ENCODE peak calls at places on chromosomes 12 and 14, in six cellular contexts. One of them, this sample, is unnamed. For H3K4me1, the result is how much of the 10 kb centered on the place peaks cover.

GRCh38 chr12:3968523-3968922 is 95.3 kb upstream of the PARP11 start:
- DNase-seq in stomach: no peak
- DNase-seq in PC-9: no peak
- DNase-seq in IMR-90: no peak
- DNase-seq in transverse colon: no peak
- DNase-seq in A673: no peak
- DNase-seq in this sample: no peak

GRCh38 chr14:89178376-89178775 is 238.7 kb downstream of the FOXN3 start:
- DNase-seq in stomach: no peak
- DNase-seq in PC-9: no peak
- DNase-seq in IMR-90: no peak
- DNase-seq in transverse colon: no peak
- DNase-seq in A673: no peak
- DNase-seq in this sample: no peak

GRCh38 chr14:24818054-24818822 is 184.2 kb upstream of the GZMB start:
- DNase-seq in stomach: no peak
- DNase-seq in PC-9: no peak
- DNase-seq in IMR-90: no peak
- DNase-seq in transverse colon: peak
- DNase-seq in A673: no peak
- DNase-seq in this sample: no peak

GRCh38 chr14:91119556-91120311 is 5.9 kb downstream of the DGLUCY start:
- DNase-seq in stomach: peak
- DNase-seq in PC-9: peak
- DNase-seq in IMR-90: peak
- DNase-seq in transverse colon: peak
- DNase-seq in A673: peak
- DNase-seq in this sample: no peak

GRCh38 chr14:92531151-92531873 is 17.7 kb downstream of the RIN3 start:
- DNase-seq in stomach: no peak
- DNase-seq in PC-9: no peak
- DNase-seq in IMR-90: no peak
- DNase-seq in transverse colon: no peak
- DNase-seq in A673: no peak
- DNase-seq in this sample: peak

GRCh38 chr12:82475211-82475610 is 116.9 kb downstream of the METTL25 start:
- DNase-seq in stomach: no peak
- DNase-seq in PC-9: no peak
- DNase-seq in IMR-90: no peak
- DNase-seq in transverse colon: no peak
- DNase-seq in A673: no peak
- DNase-seq in this sample: no peak

GRCh38 chr12:97960225-97960624 is 497.6 kb downstream of the RMST start:
- DNase-seq in stomach: no peak
- DNase-seq in PC-9: no peak
- DNase-seq in IMR-90: no peak
- DNase-seq in transverse colon: no peak
- DNase-seq in A673: no peak
- DNase-seq in this sample: no peak

GRCh38 chr14:96592591-96593388 is 90.6 kb downstream of the PAPOLA start:
- DNase-seq in stomach: peak
- DNase-seq in PC-9: no peak
- DNase-seq in IMR-90: peak
- DNase-seq in transverse colon: peak
- DNase-seq in A673: peak
- DNase-seq in this sample: peak

GRCh38 chr12:85155791-85156190 is 119.6 kb downstream of the LRRIQ1 start:
- DNase-seq in stomach: no peak
- DNase-seq in PC-9: no peak
- DNase-seq in IMR-90: no peak
- DNase-seq in transverse colon: no peak
- DNase-seq in A673: peak
- DNase-seq in this sample: no peak

GRCh38 chr12:52020539-52021336 is 14.0 kb downstream of the TAMALIN start:
- DNase-seq in stomach: peak
- DNase-seq in PC-9: no peak
- DNase-seq in IMR-90: peak
- DNase-seq in transverse colon: peak
- DNase-seq in A673: peak
- DNase-seq in this sample: no peak

GRCh38 chr12:3380200-3381020 is 110.6 kb upstream of the PRMT8 start:
- DNase-seq in stomach: no peak
- DNase-seq in PC-9: no peak
- DNase-seq in IMR-90: no peak
- DNase-seq in transverse colon: no peak
- DNase-seq in A673: no peak
- DNase-seq in this sample: no peak

GRCh38 chr12:48986720-48987291 is 8.7 kb downstream of the WNT1 start:
- DNase-seq in stomach: no peak
- DNase-seq in PC-9: no peak
- DNase-seq in IMR-90: no peak
- DNase-seq in transverse colon: no peak
- DNase-seq in A673: peak
- DNase-seq in this sample: no peak

GRCh38 chr14:58280954-58281787 is 17.2 kb upstream of the ARID4A start:
- DNase-seq in stomach: no peak
- DNase-seq in PC-9: no peak
- DNase-seq in IMR-90: peak
- DNase-seq in transverse colon: peak
- DNase-seq in A673: peak
- DNase-seq in this sample: no peak

GRCh38 chr12:62763827-62764226 is 171.1 kb downstream of the PPM1H start:
- DNase-seq in stomach: no peak
- DNase-seq in PC-9: no peak
- DNase-seq in IMR-90: no peak
- DNase-seq in transverse colon: no peak
- DNase-seq in A673: no peak
- DNase-seq in this sample: no peak

GRCh38 chr12:12540261-12541013 is 22.2 kb downstream of the DUSP16 start:
- DNase-seq in stomach: no peak
- DNase-seq in PC-9: no peak
- DNase-seq in IMR-90: no peak
- DNase-seq in transverse colon: no peak
- DNase-seq in A673: peak
- DNase-seq in this sample: no peak

GRCh38 chr14:96205994-96206392 is 1.4 kb downstream of the BDKRB2 start:
- DNase-seq in stomach: no peak
- DNase-seq in PC-9: peak
- DNase-seq in IMR-90: no peak
- DNase-seq in transverse colon: no peak
- DNase-seq in A673: no peak
- DNase-seq in this sample: no peak

GRCh38 chr14:79914595-79914994 is 296.7 kb downstream of the DIO2 start:
- DNase-seq in stomach: no peak
- DNase-seq in PC-9: no peak
- DNase-seq in IMR-90: no peak
- DNase-seq in transverse colon: no peak
- DNase-seq in A673: no peak
- DNase-seq in this sample: no peak

GRCh38 chr12:101935769-101936741 is 58.7 kb downstream of the DRAM1 start:
- DNase-seq in stomach: no peak
- DNase-seq in PC-9: no peak
- DNase-seq in IMR-90: peak
- DNase-seq in transverse colon: peak
- DNase-seq in A673: peak
- DNase-seq in this sample: no peak

GRCh38 chr14:104265918-104266642 is 127.7 kb downstream of the KIF26A start:
- DNase-seq in stomach: peak
- DNase-seq in PC-9: no peak
- DNase-seq in IMR-90: no peak
- DNase-seq in transverse colon: no peak
- DNase-seq in A673: no peak
- DNase-seq in this sample: peak

GRCh38 chr12:101414533-101415119 is 7.1 kb upstream of the ARL1 start:
- DNase-seq in stomach: no peak
- DNase-seq in PC-9: peak
- DNase-seq in IMR-90: peak
- DNase-seq in transverse colon: peak
- DNase-seq in A673: peak
- DNase-seq in this sample: no peak

GRCh38 chr12:43208627-43209026 is 343.4 kb downstream of the ADAMTS20 start:
- DNase-seq in stomach: no peak
- DNase-seq in PC-9: no peak
- DNase-seq in IMR-90: peak
- DNase-seq in transverse colon: no peak
- DNase-seq in A673: no peak
- DNase-seq in this sample: no peak

GRCh38 chr14:104552738-104553125 is 26.8 kb upstream of the C14orf180 start:
- DNase-seq in stomach: no peak
- DNase-seq in PC-9: no peak
- DNase-seq in IMR-90: no peak
- DNase-seq in transverse colon: no peak
- DNase-seq in A673: no peak
- DNase-seq in this sample: peak

GRCh38 chr14:43141636-43142191 is 1365.4 kb downstream of the FSCB start:
- DNase-seq in stomach: no peak
- DNase-seq in PC-9: no peak
- DNase-seq in IMR-90: no peak
- DNase-seq in transverse colon: no peak
- DNase-seq in A673: no peak
- DNase-seq in this sample: no peak

GRCh38 chr14:36585100-36585499 is 2.7 kb upstream of the NKX2-8 start:
- DNase-seq in stomach: no peak
- DNase-seq in PC-9: no peak
- DNase-seq in IMR-90: no peak
- DNase-seq in transverse colon: no peak
- DNase-seq in A673: no peak
- DNase-seq in this sample: no peak

GRCh38 chr12:8493084-8493483 is 20.2 kb upstream of the CLEC4D start:
- DNase-seq in stomach: no peak
- DNase-seq in PC-9: peak
- DNase-seq in IMR-90: no peak
- DNase-seq in transverse colon: no peak
- DNase-seq in A673: no peak
- DNase-seq in this sample: no peak

GRCh38 chr12:96400631-96401060 is 407 bp upstream of the CDK17 start:
- DNase-seq in stomach: no peak
- DNase-seq in PC-9: no peak
- DNase-seq in IMR-90: peak
- DNase-seq in transverse colon: no peak
- DNase-seq in A673: no peak
- DNase-seq in this sample: no peak

GRCh38 chr12:119642986-119643385 is 24.9 kb upstream of the PRKAB1 start:
- DNase-seq in stomach: no peak
- DNase-seq in PC-9: no peak
- DNase-seq in IMR-90: no peak
- DNase-seq in transverse colon: no peak
- DNase-seq in A673: no peak
- DNase-seq in this sample: no peak

GRCh38 chr12:31491819-31492598 is 98.9 kb downstream of the DENND5B start:
- DNase-seq in stomach: no peak
- DNase-seq in PC-9: peak
- DNase-seq in IMR-90: peak
- DNase-seq in transverse colon: no peak
- DNase-seq in A673: peak
- DNase-seq in this sample: no peak

GRCh38 chr12:128966411-128966810 is 113.1 kb downstream of the GLT1D1 start:
- DNase-seq in stomach: no peak
- DNase-seq in PC-9: no peak
- DNase-seq in IMR-90: no peak
- DNase-seq in transverse colon: no peak
- DNase-seq in A673: no peak
- DNase-seq in this sample: no peak

GRCh38 chr14:68938515-68939423 is 40.3 kb downstream of the ACTN1 start:
- DNase-seq in stomach: peak
- DNase-seq in PC-9: no peak
- DNase-seq in IMR-90: peak
- DNase-seq in transverse colon: peak
- DNase-seq in A673: no peak
- DNase-seq in this sample: no peak
- H3K4me1 ChIP-seq in stomach: half or more
- H3K4me1 ChIP-seq in PC-9: half or more
- H3K4me1 ChIP-seq in IMR-90: half or more
- H3K4me1 ChIP-seq in transverse colon: half or more
- H3K4me1 ChIP-seq in A673: half or more
- H3K4me1 ChIP-seq in this sample: half or more

DNA sequence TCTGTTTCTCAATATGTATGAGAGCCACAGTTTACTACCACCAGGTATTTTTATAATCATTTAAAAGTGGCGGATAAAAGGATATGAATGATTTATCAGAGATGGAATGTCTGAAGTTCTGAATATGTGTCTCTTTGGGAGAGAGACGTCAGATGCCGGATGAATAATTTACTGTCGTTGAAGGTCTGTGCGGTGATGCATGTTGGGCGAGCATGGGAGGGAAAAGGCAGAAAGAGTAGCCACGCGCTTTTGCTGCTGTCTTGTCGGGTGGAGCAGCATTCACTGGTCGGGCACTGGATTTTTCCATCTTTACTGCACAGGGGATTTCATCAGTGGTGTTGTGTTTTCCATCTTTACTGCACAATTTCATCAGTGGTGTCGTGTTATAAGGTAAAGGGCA is 65.6 kb downstream of the SYNE2 start:
- DNase-seq in stomach: no peak
- DNase-seq in PC-9: no peak
- DNase-seq in IMR-90: no peak
- DNase-seq in transverse colon: no peak
- DNase-seq in A673: no peak
- DNase-seq in this sample: no peak
- H3K27ac ChIP-seq in stomach: no peak
- H3K27ac ChIP-seq in PC-9: no peak
- H3K27ac ChIP-seq in IMR-90: no peak
- H3K27ac ChIP-seq in transverse colon: no peak
- H3K27ac ChIP-seq in A673: no peak
- H3K27ac ChIP-seq in this sample: no peak

DNA sequence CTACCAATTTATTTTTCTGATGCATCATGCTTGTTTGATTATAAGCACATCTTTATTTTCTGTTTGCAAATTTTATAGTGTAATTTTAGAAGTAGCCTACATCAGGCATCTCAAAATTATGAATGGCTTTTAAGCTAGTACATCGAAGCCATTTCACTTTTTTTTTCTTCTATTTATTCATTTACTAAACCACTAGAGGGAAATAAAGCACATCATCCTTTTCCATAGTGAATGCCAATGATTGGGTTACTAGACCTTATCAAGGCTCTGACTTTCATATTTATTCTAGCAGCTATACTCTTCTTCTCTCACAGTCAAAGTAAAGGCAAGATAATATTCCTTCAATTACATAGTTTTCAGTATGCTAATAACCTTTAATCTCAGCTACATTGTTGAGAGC is 736.4 kb upstream of the LRFN5 start:
- DNase-seq in stomach: no peak
- DNase-seq in PC-9: no peak
- DNase-seq in IMR-90: no peak
- DNase-seq in transverse colon: no peak
- DNase-seq in A673: peak
- DNase-seq in this sample: no peak
- TF ChIP-seq CTCF in stomach: no peak
- TF ChIP-seq CTCF in PC-9: no peak
- TF ChIP-seq CTCF in IMR-90: no peak
- TF ChIP-seq CTCF in transverse colon: no peak
- TF ChIP-seq CTCF in A673: peak
- TF ChIP-seq CTCF in this sample: no peak

DNA sequence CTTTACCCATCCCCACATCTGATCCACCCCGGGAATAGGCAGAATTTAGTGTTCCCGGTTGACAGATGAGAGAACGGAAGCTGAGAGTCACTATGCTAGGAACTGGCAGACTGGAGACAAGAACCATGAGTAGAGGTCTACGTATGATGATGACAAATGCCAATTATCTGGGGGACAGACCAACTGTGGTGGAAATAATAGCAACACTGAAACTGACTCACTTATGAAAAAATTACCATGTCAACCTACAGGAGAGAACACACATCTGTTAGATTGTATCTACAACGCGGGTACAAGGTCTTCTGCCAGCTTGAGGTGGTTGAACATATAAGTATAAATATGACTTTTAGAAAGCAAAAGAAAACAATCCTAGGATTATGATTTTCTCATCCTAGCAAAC is 15.4 kb upstream of the SELPLG start:
- DNase-seq in stomach: no peak
- DNase-seq in PC-9: no peak
- DNase-seq in IMR-90: peak
- DNase-seq in transverse colon: no peak
- DNase-seq in A673: no peak
- DNase-seq in this sample: no peak
- H3K4me1 ChIP-seq in stomach: under half
- H3K4me1 ChIP-seq in PC-9: under half
- H3K4me1 ChIP-seq in IMR-90: under half
- H3K4me1 ChIP-seq in transverse colon: under half
- H3K4me1 ChIP-seq in A673: under half
- H3K4me1 ChIP-seq in this sample: under half